ENCODE peak calls at places on chromosomes 1 and 21, in six cellular contexts. Q is NCI-H226; L is iris pigment epithelial cell; C is fibroblast of gingiva; J is CD4-positive, alpha-beta T cell; A is fibroblast of lung. Z is an unnamed sample.

GRCh38 chr1:221284028-221284427 is 404.8 kb downstream of the HLX start:
- DNase-seq in Q (no peak), L (peak; percentile 75), C (peak; percentile 82), J (no peak), A (peak; percentile 94), Z (no peak)

GRCh38 chr1:231937013-231937754 is 310.6 kb downstream of the DISC1 start:
- DNase-seq in Q (no peak), L (peak; percentile 42), C (no peak), J (no peak), A (no peak), Z (no peak)

GRCh38 chr21:30340714-30341573 is 3.5 kb upstream of the KRTAP27-1 start:
- DNase-seq in Q (peak; percentile 14), L (peak; percentile 55), C (no peak), J (peak; percentile 17), A (peak; percentile 5), Z (peak; percentile 1)

GRCh38 chr1:70038025-70038424 is 167.4 kb downstream of the LRRC40 start:
- DNase-seq in Q (peak; percentile 48), L (peak; percentile 71), C (peak; percentile 79), J (no peak), A (peak; percentile 37), Z (no peak)

GRCh38 chr1:1246601-1247340 is at the start of gene C1QTNF12:
- DNase-seq in Q (no peak), L (no peak), C (no peak), J (no peak), A (no peak), Z (no peak)

GRCh38 chr1:119160851-119161250 is 20.4 kb upstream of the WARS2 start:
- DNase-seq in Q (no peak), L (peak; percentile 90), C (peak; percentile 92), J (no peak), A (no peak), Z (no peak)

GRCh38 chr1:1185101-1185765 is 11.6 kb downstream of the TTLL10 start:
- DNase-seq in Q (no peak), L (no peak), C (no peak), J (no peak), A (no peak), Z (no peak)

GRCh38 chr1:172328266-172328665 is 92.2 kb upstream of the C1orf105 start:
- DNase-seq in Q (no peak), L (no peak), C (no peak), J (no peak), A (no peak), Z (no peak)

GRCh38 chr1:34928865-34929496 is 469 bp downstream of the DLGAP3 start:
- DNase-seq in Q (no peak), L (no peak), C (no peak), J (no peak), A (no peak), Z (no peak)

GRCh38 chr1:39158330-39159086 is 46.0 kb upstream of the MACF1 start:
- DNase-seq in Q (no peak), L (peak; percentile 82), C (peak; percentile 73), J (no peak), A (peak; percentile 83), Z (no peak)

GRCh38 chr1:154657547-154657946 is 49.6 kb upstream of the ADAR start:
- DNase-seq in Q (no peak), L (no peak), C (no peak), J (no peak), A (no peak), Z (no peak)

Z was measured in KG1.